ENCODE peak calls at places on chromosomes 13 and 19, in seven cellular contexts. L is pancreas, I is mammary epithelial cell, K is adrenal gland, H is esophagus muscularis mucosa, E is tibial artery, U is fibroblast of lung. N is an unnamed sample. For H3K4me1, the result is how much of the 10 kb centered on the place peaks cover.

GRCh38 chr19:53870485-53870844 is 2.8 kb downstream of the MYADM start:
- DNase-seq in L (no peak), H (no peak), U (no peak), K (no peak), E (no peak), I (no peak), N (peak)

GRCh38 chr13:36753176-36753575 is 65.8 kb upstream of the RFXAP start:
- DNase-seq in I (no peak), L (no peak), H (no peak), E (no peak), K (no peak), U (no peak), N (no peak)

GRCh38 chr19:38023661-38024574 is 116.9 kb downstream of the SIPA1L3 start:
- DNase-seq in K (no peak), I (no peak), L (no peak), U (no peak), E (no peak), H (no peak), N (no peak)

GRCh38 chr13:66071018-66071417 is 1159.1 kb downstream of the PCDH9 start:
- DNase-seq in K (no peak), E (no peak), L (no peak), I (no peak), U (no peak), H (no peak), N (no peak)

GRCh38 chr13:100357764-100358163 is 230.8 kb downstream of the GGACT start:
- DNase-seq in I (no peak), L (no peak), U (no peak), K (no peak), H (no peak), E (no peak), N (no peak)

GRCh38 chr19:434152-434960 is 25.4 kb upstream of the C2CD4C start:
- DNase-seq in K (no peak), U (no peak), I (no peak), E (no peak), L (no peak), H (no peak), N (peak)

GRCh38 chr13:37656247-37656940 is 57.8 kb upstream of the POSTN start:
- DNase-seq in L (no peak), K (no peak), U (peak), E (no peak), I (peak), H (no peak), N (no peak)

GRCh38 chr13:48595330-48596127 is 58.2 kb upstream of the CYSLTR2 start:
- DNase-seq in U (peak), H (peak), E (no peak), K (peak), I (peak), L (no peak), N (no peak)

GRCh38 chr19:50537306-50537685 is 23.6 kb upstream of the ASPDH start:
- DNase-seq in L (no peak), U (no peak), I (no peak), E (no peak), H (no peak), K (no peak), N (no peak)

GRCh38 chr19:29666634-29667389 is 1.6 kb downstream of the PLEKHF1 start:
- DNase-seq in U (peak), K (peak), L (peak), E (peak), H (no peak), I (peak), N (peak)

GRCh38 chr19:29665215-29665825 is at the start of gene PLEKHF1:
- DNase-seq in E (peak), H (peak), U (peak), I (peak), L (peak), K (peak), N (peak)

GRCh38 chr19:29664753-29665214 is 477 bp upstream of the PLEKHF1 start:
- DNase-seq in L (no peak), I (no peak), K (no peak), H (no peak), E (no peak), U (no peak), N (no peak)

GRCh38 chr19:29667390-29667783 is 2.1 kb downstream of the PLEKHF1 start:
- DNase-seq in U (no peak), E (peak), H (no peak), K (no peak), L (no peak), I (no peak), N (no peak)

GRCh38 chr19:29665826-29666633 is 769 bp downstream of the PLEKHF1 start:
- DNase-seq in E (peak), U (peak), K (peak), H (no peak), I (peak), L (no peak), N (peak)
- H3K4me1 ChIP-seq in E (half or more), U (under half), K (under half), H (half or more), I (half or more), L (under half), N (under half)

DNA sequence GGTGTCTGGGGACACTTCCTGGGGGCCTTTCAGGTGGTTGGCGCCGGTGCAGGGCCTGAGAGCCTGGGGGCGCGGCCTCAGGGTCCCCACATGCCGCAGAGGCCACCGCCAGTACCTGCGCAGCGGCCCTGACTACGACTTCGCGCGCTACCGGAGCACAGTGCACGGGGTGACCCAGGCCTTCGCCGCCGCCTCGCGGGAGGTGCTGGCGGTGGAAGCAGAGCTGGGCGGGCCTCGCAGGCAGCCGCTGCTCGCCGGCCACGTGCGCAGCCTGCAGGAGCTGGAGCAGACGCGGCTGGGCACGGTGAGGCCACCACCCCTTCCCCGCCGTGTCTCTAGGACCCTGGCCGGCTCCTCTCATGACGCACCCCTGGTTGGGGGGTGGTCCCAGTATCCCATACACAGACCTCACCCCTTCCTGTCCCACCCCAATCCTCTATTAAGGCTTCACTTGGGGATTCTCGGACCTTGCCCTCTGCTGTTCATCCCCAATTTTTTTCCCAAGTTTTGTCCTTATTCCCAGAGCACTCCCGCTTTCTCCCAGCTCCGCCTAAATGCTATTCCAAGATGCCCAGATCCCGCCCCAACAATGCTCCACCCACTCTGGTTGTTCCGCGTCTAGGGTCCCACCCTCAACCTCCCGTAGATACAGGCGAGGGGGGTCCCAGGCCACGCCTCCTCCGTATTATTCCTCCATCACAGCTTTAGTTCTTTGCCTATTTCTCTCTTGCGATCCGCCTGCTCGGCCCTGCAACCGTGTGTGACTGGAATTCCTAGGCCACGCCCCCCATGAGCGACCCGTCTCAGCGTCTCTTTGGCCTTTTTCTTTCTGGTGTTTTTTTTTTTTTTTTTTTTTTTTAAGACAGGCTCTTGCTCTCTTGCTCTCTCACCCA is 1.0 kb downstream of the REX1BD start:
- DNase-seq in U (peak), L (peak), E (peak), H (no peak), I (peak), K (peak), N (peak)
- TF ChIP-seq CTCF in U (no peak), L (peak), E (peak), H (peak), I (peak), K (peak), N (peak)

DNA sequence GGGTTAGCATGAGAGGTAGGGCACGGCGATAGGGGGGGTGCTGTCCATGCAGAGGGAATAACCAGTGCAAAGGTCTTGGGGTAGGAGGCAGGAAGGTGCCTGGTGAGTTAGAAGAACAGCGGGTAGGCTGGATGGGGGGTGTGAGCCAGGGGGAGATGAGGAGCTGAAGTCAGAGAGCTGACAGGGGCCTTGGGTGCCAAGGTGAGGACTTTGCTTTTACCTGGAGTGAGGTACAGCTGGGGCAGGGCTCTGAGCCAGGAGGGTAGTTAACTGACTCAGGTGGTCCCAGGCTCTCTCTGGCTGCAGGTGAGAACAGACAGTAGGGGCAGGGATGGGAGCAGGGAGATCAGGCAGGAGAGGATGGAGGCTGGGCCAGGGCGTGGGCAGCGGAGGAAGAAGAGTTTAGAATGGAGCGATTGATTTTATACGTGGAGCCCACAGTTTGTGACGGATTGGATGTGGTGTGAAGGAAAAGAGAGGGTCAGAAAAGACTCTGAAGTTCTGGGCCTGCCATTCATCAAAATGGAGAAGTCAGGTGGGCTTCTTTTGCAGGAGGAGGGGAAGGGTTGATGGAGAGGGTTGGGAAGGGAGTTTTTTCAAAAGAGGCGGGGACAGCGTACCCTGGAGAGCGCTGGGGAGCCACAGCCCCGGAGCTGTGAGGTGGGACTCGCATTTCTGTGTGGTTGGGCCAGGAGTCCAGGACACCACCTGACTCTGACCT is 1.2 kb upstream of the GRAMD1A start:
- DNase-seq in I (no peak), U (no peak), K (no peak), L (no peak), H (no peak), E (peak), N (no peak)
- H3K4me1 ChIP-seq in I (under half), U (under half), K (under half), L (under half), H (half or more), E (under half), N (half or more)

GRCh38 chr13:111344471-111345191 is 24.2 kb downstream of the TEX29 start:
- DNase-seq in L (no peak), U (peak), I (no peak), H (peak), E (no peak), K (no peak), N (peak)
- TF ChIP-seq CTCF in L (no peak), U (peak), I (no peak), H (no peak), E (no peak), K (no peak), N (peak)